ENCODE peak calls at places on chromosomes 13 and 19, in nine cellular contexts. X, V, L, W, C, J, G, Q and S are unnamed samples.

GRCh38 chr13:22091222-22091970 is 420.5 kb downstream of the FGF9 start:
- DNase-seq in X (no peak), V (no peak), L (no peak), W (no peak), C (peak), J (no peak), G (no peak), Q (no peak), S (no peak)

GRCh38 chr19:35882074-35882832 is 13.9 kb downstream of the APLP1 start:
- DNase-seq in X (no peak), V (no peak), L (no peak), W (peak), C (peak), J (no peak), G (peak), Q (no peak), S (peak)

GRCh38 chr13:113906566-113906965 is 42.7 kb upstream of the GAS6 start:
- DNase-seq in X (no peak), V (peak), L (no peak), W (no peak), C (peak), J (no peak), G (no peak), Q (no peak), S (peak)

GRCh38 chr13:72160977-72161376 is 294.0 kb upstream of the DACH1 start:
- DNase-seq in X (no peak), V (no peak), L (no peak), W (no peak), C (no peak), J (no peak), G (no peak), Q (no peak), S (no peak)

GRCh38 chr13:66657165-66657895 is 572.8 kb downstream of the PCDH9 start:
- DNase-seq in X (no peak), V (peak), L (no peak), W (no peak), C (peak), J (peak), G (no peak), Q (peak), S (peak)

GRCh38 chr19:5147971-5148793 is 179.3 kb downstream of the KDM4B start:
- DNase-seq in X (no peak), V (no peak), L (no peak), W (no peak), C (no peak), J (no peak), G (no peak), Q (peak), S (no peak)

GRCh38 chr19:4636151-4636717 is 3.1 kb upstream of the TNFAIP8L1 start:
- DNase-seq in X (peak), V (no peak), L (peak), W (peak), C (peak), J (no peak), G (peak), Q (peak), S (peak)

GRCh38 chr19:2385053-2385721 is 25.1 kb downstream of the TMPRSS9 start:
- DNase-seq in X (no peak), V (no peak), L (no peak), W (no peak), C (peak), J (peak), G (no peak), Q (peak), S (peak)

GRCh38 chr13:83815598-83815997 is 66.7 kb downstream of the SLITRK1 start:
- DNase-seq in X (no peak), V (no peak), L (no peak), W (no peak), C (no peak), J (no peak), G (no peak), Q (no peak), S (no peak)

GRCh38 chr19:1690570-1691307 is 38.3 kb upstream of the TCF3 start:
- DNase-seq in X (no peak), V (no peak), L (peak), W (peak), C (no peak), J (no peak), G (peak), Q (peak), S (no peak)

GRCh38 chr19:1395194-1396018 is 5.9 kb downstream of the GAMT start:
- DNase-seq in X (no peak), V (no peak), L (no peak), W (no peak), C (peak), J (no peak), G (no peak), Q (no peak), S (no peak)

GRCh38 chr19:47122359-47123335 is 8.0 kb upstream of the SAE1 start:
- DNase-seq in X (no peak), V (no peak), L (no peak), W (no peak), C (peak), J (no peak), G (no peak), Q (no peak), S (peak)